ENCODE peak calls at places on chromosomes 13 and 19, in five cellular contexts. U is neural progenitor cell, T is lower lobe of right lung, L is heart right ventricle, Y is upper lobe of right lung. F is an unnamed sample.

GRCh38 chr13:57740719-57741118 is 109.2 kb downstream of the PCDH17 start:
- DNase-seq in T (no peak), U (no peak), Y (no peak), L (peak; percentile 43), F (no peak)

GRCh38 chr13:100517135-100517534 is 71.5 kb downstream of the GGACT start:
- DNase-seq in T (no peak), L (no peak), U (no peak), Y (no peak), F (no peak)

GRCh38 chr19:18385675-18386542 is at the start of gene GDF15:
- DNase-seq in Y (peak; percentile 94), L (peak; percentile 40), T (peak; percentile 88), U (peak; percentile 73), F (peak; percentile 69)

GRCh38 chr19:28377077-28377476 is 835.9 kb downstream of the UQCRFS1 start:
- DNase-seq in Y (no peak), T (no peak), U (peak; percentile 43), L (no peak), F (no peak)

GRCh38 chr19:16566161-16566560 is 6.1 kb downstream of the SLC35E1 start:
- DNase-seq in T (peak; percentile 47), L (no peak), U (no peak), Y (no peak), F (no peak)

GRCh38 chr19:49690073-49690655 is 752 bp upstream of the CPT1C start:
- DNase-seq in U (peak; percentile 31), L (no peak), Y (no peak), T (no peak), F (no peak)

GRCh38 chr13:65894049-65894448 is 1336.1 kb downstream of the PCDH9 start:
- DNase-seq in U (no peak), T (no peak), Y (no peak), L (no peak), F (no peak)

GRCh38 chr19:45522010-45522941 is 15.0 kb downstream of the VASP start:
- DNase-seq in U (no peak), L (no peak), T (no peak), Y (no peak), F (no peak)

GRCh38 chr13:90415902-90416301 is 931.6 kb upstream of the MIR17HG start:
- DNase-seq in Y (no peak), L (no peak), U (no peak), T (no peak), F (no peak)

GRCh38 chr13:89514534-89515312 is 1832.8 kb upstream of the MIR17HG start:
- DNase-seq in U (peak; percentile 43), Y (no peak), T (no peak), L (peak; percentile 8), F (no peak)

GRCh38 chr13:106919638-106920037 is 351.7 kb upstream of the ARGLU1 start:
- DNase-seq in Y (no peak), U (peak; percentile 63), L (peak; percentile 82), T (peak; percentile 51), F (no peak)

GRCh38 chr13:47256618-47257017 is 359.8 kb upstream of the HTR2A start:
- DNase-seq in U (no peak), T (no peak), L (no peak), Y (no peak), F (no peak)

GRCh38 chr13:75687145-75687763 is 51.1 kb downstream of the LMO7 start:
- DNase-seq in U (peak; percentile 28), L (no peak), T (no peak), Y (no peak), F (no peak)

GRCh38 chr19:37914908-37915307 is 7.9 kb downstream of the SIPA1L3 start:
- DNase-seq in Y (no peak), L (no peak), U (no peak), T (no peak), F (no peak)

GRCh38 chr13:51781246-51782022 is 22.5 kb downstream of the DHRS12 start:
- DNase-seq in L (no peak), U (peak; percentile 64), Y (no peak), T (no peak), F (no peak)

GRCh38 chr19:37506387-37507166 is at the start of gene ZNF793:
- DNase-seq in U (peak; percentile 90), Y (peak; percentile 79), L (peak; percentile 88), T (peak; percentile 67), F (no peak)

GRCh38 chr13:60242231-60242630 is 78.5 kb upstream of the DIAPH3 start:
- DNase-seq in U (no peak), L (no peak), Y (no peak), T (no peak), F (no peak)

GRCh38 chr19:41531438-41532311 is 44.3 kb upstream of the CEACAM21 start:
- DNase-seq in T (peak; percentile 84), Y (peak; percentile 83), U (no peak), L (peak; percentile 92), F (no peak)

GRCh38 chr13:46472384-46472783 is 80.6 kb upstream of the LRCH1 start:
- DNase-seq in L (no peak), T (no peak), Y (no peak), U (no peak), F (no peak)

GRCh38 chr19:11047856-11048255 is 41.4 kb upstream of the LDLR start:
- DNase-seq in T (no peak), U (no peak), Y (no peak), L (no peak), F (no peak)

GRCh38 chr19:11044436-11044835 is 44.8 kb upstream of the LDLR start:
- DNase-seq in U (no peak), T (no peak), Y (no peak), L (no peak), F (no peak)

GRCh38 chr19:11041966-11042627 is 47.2 kb upstream of the LDLR start:
- DNase-seq in L (no peak), Y (peak; percentile 92), U (no peak), T (peak; percentile 91), F (no peak)

GRCh38 chr19:11046608-11047354 is 42.5 kb upstream of the LDLR start:
- DNase-seq in Y (no peak), U (no peak), T (no peak), L (no peak), F (no peak)

GRCh38 chr19:11045536-11045935 is 43.7 kb upstream of the LDLR start:
- DNase-seq in U (no peak), T (no peak), Y (no peak), L (no peak), F (no peak)
- H3K4me1 ChIP-seq in U (no peaks in the 10 kb centered on the region), T (peaks cover 16% of the 10 kb centered on the region), Y (peaks cover 10% of the 10 kb centered on the region), L (no peaks in the 10 kb centered on the region), F (no peaks in the 10 kb centered on the region)

GRCh38 chr19:54454781-54455675 is 6.0 kb downstream of the LENG8 start:
- DNase-seq in L (no peak), Y (no peak), T (no peak), U (no peak), F (no peak)
- H3K36me3 ChIP-seq in L (peaks cover 95% of the 10 kb centered on the region), Y (peaks cover 90% of the 10 kb centered on the region), T (peaks cover 94% of the 10 kb centered on the region), U (no peaks in the 10 kb centered on the region), F (peaks cover 93% of the 10 kb centered on the region)

GRCh38 chr13:97222934-97223710 is 989 bp downstream of the MBNL2 start:
- DNase-seq in Y (no peak), T (no peak), L (no peak), U (peak; percentile 45), F (no peak)
- H3K4me3 ChIP-seq in Y (peak overlapping the region; percentile 68), T (peak overlapping the region; percentile 68), L (peak overlapping the region; percentile 62), U (peak overlapping the region; percentile 75), F (peak overlapping the region; percentile 41)

GRCh38 chr19:47494211-47494547 is 10.2 kb upstream of the KPTN start:
- DNase-seq in U (no peak), Y (peak; percentile 52), L (no peak), T (no peak), F (no peak)
- H3K4me1 ChIP-seq in U (no peaks in the 10 kb centered on the region), Y (no peaks in the 10 kb centered on the region), L (peaks cover 36% of the 10 kb centered on the region), T (no peaks in the 10 kb centered on the region), F (no peaks in the 10 kb centered on the region)

GRCh38 chr13:112883241-112883945 is 85.6 kb upstream of the MCF2L start:
- DNase-seq in Y (no peak), L (no peak), U (no peak), T (no peak), F (no peak)

GRCh38 chr13:112880221-112880641 is 88.8 kb upstream of the MCF2L start:
- DNase-seq in L (no peak), Y (no peak), U (no peak), T (peak; percentile 39), F (no peak)

GRCh38 chr13:112881656-112882554 is 87.1 kb upstream of the MCF2L start:
- DNase-seq in Y (no peak), T (peak; percentile 39), L (no peak), U (no peak), F (no peak)

GRCh38 chr13:112880976-112881540 is 88.0 kb upstream of the MCF2L start:
- DNase-seq in T (peak; percentile 37), U (no peak), Y (no peak), L (no peak), F (no peak)

DNA sequence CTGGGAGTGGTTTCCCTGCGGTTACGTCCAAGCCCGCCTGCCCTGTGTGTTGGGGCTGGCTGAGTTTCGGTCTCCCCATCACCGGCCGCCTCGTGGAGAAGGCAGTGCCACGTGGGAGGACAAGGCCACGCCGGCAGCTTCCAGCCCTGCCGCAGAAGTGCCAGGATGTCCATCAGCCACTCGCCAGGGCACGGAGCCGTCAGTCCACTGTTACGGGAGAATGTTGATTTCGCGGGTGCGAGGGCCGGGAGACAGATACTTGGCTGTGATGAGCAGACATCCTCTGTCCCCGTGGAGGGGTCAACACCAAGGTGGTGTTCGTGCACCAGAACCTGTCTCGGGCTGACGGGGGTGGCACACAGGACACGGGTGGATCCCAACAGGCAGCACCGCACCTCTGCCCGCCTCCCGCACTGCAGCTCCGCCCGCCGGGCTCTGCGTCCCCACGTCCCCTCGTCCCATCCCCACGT is 86.4 kb upstream of the MCF2L start:
- DNase-seq in L (no peak), Y (no peak), T (no peak), U (no peak), F (no peak)
- H3K36me3 ChIP-seq in L (peaks cover 61% of the 10 kb centered on the region), Y (peaks cover 60% of the 10 kb centered on the region), T (peaks cover 75% of the 10 kb centered on the region), U (no peaks in the 10 kb centered on the region), F (peaks cover 6% of the 10 kb centered on the region)

F was measured in HAP-1.